ENCODE peak calls at places on chromosome 21, in eight cellular contexts. One of them, this sample, is unnamed.
A peak's percentile ranks its signal among the peaks of the same experiment; 100 is the strongest.

GRCh38 chr21:46153259-46154154 is 1.9 kb downstream of the FTCD start:
- DNase-seq in GM06990: no peak
- DNase-seq in stimulated activated CD4-positive, alpha-beta T cell treated with anti-CD3 and anti-CD28 coated beads, Interleukin-2, amount 100 ng/mL, for 48 hours: no peak
- DNase-seq in T-helper 1 cell: no peak
- DNase-seq in fibroblast of mammary gland: no peak
- DNase-seq in neural crest cell: peak; percentile 75
- DNase-seq in HFF-Myc: no peak
- DNase-seq in Right ventricle myocardium inferior: no peak
- DNase-seq in this sample: peak; percentile 73

GRCh38 chr21:37240978-37241377 is 26.2 kb downstream of the VPS26C start:
- DNase-seq in neural crest cell: no peak
- DNase-seq in stimulated activated CD4-positive, alpha-beta T cell treated with anti-CD3 and anti-CD28 coated beads, Interleukin-2, amount 100 ng/mL, for 48 hours: no peak
- DNase-seq in T-helper 1 cell: no peak
- DNase-seq in HFF-Myc: no peak
- DNase-seq in GM06990: no peak
- DNase-seq in Right ventricle myocardium inferior: no peak
- DNase-seq in fibroblast of mammary gland: no peak
- DNase-seq in this sample: no peak

GRCh38 chr21:42847726-42848125 is 31.6 kb downstream of the WDR4 start:
- DNase-seq in T-helper 1 cell: no peak
- DNase-seq in HFF-Myc: no peak
- DNase-seq in fibroblast of mammary gland: no peak
- DNase-seq in neural crest cell: no peak
- DNase-seq in GM06990: no peak
- DNase-seq in Right ventricle myocardium inferior: peak; percentile 20
- DNase-seq in stimulated activated CD4-positive, alpha-beta T cell treated with anti-CD3 and anti-CD28 coated beads, Interleukin-2, amount 100 ng/mL, for 48 hours: no peak
- DNase-seq in this sample: no peak

GRCh38 chr21:36658926-36659325 is 40.0 kb upstream of the SIM2 start:
- DNase-seq in HFF-Myc: no peak
- DNase-seq in fibroblast of mammary gland: no peak
- DNase-seq in stimulated activated CD4-positive, alpha-beta T cell treated with anti-CD3 and anti-CD28 coated beads, Interleukin-2, amount 100 ng/mL, for 48 hours: no peak
- DNase-seq in T-helper 1 cell: no peak
- DNase-seq in GM06990: no peak
- DNase-seq in neural crest cell: no peak
- DNase-seq in Right ventricle myocardium inferior: no peak
- DNase-seq in this sample: no peak

GRCh38 chr21:16330340-16331319 is 600.8 kb downstream of the USP25 start:
- DNase-seq in stimulated activated CD4-positive, alpha-beta T cell treated with anti-CD3 and anti-CD28 coated beads, Interleukin-2, amount 100 ng/mL, for 48 hours: no peak
- DNase-seq in Right ventricle myocardium inferior: no peak
- DNase-seq in HFF-Myc: peak; percentile 72
- DNase-seq in T-helper 1 cell: peak; percentile 19
- DNase-seq in GM06990: no peak
- DNase-seq in fibroblast of mammary gland: peak; percentile 89
- DNase-seq in neural crest cell: peak; percentile 26
- DNase-seq in this sample: peak; percentile 6

GRCh38 chr21:45380566-45380965 is 24.4 kb upstream of the COL18A1 start:
- DNase-seq in HFF-Myc: no peak
- DNase-seq in Right ventricle myocardium inferior: peak; percentile 45
- DNase-seq in stimulated activated CD4-positive, alpha-beta T cell treated with anti-CD3 and anti-CD28 coated beads, Interleukin-2, amount 100 ng/mL, for 48 hours: no peak
- DNase-seq in GM06990: no peak
- DNase-seq in T-helper 1 cell: no peak
- DNase-seq in fibroblast of mammary gland: no peak
- DNase-seq in neural crest cell: no peak
- DNase-seq in this sample: no peak

GRCh38 chr21:42068256-42068545 is 2.9 kb upstream of the UMODL1 start:
- DNase-seq in stimulated activated CD4-positive, alpha-beta T cell treated with anti-CD3 and anti-CD28 coated beads, Interleukin-2, amount 100 ng/mL, for 48 hours: no peak
- DNase-seq in fibroblast of mammary gland: no peak
- DNase-seq in neural crest cell: no peak
- DNase-seq in GM06990: no peak
- DNase-seq in T-helper 1 cell: no peak
- DNase-seq in HFF-Myc: no peak
- DNase-seq in Right ventricle myocardium inferior: no peak
- DNase-seq in this sample: no peak

GRCh38 chr21:41778974-41779600 is 12.2 kb upstream of the RIPK4 start:
- DNase-seq in HFF-Myc: no peak
- DNase-seq in T-helper 1 cell: no peak
- DNase-seq in GM06990: no peak
- DNase-seq in stimulated activated CD4-positive, alpha-beta T cell treated with anti-CD3 and anti-CD28 coated beads, Interleukin-2, amount 100 ng/mL, for 48 hours: no peak
- DNase-seq in neural crest cell: no peak
- DNase-seq in Right ventricle myocardium inferior: no peak
- DNase-seq in fibroblast of mammary gland: no peak
- DNase-seq in this sample: no peak

GRCh38 chr21:42346866-42347600 is 3.8 kb downstream of the TFF2 start:
- DNase-seq in fibroblast of mammary gland: no peak
- DNase-seq in T-helper 1 cell: no peak
- DNase-seq in stimulated activated CD4-positive, alpha-beta T cell treated with anti-CD3 and anti-CD28 coated beads, Interleukin-2, amount 100 ng/mL, for 48 hours: no peak
- DNase-seq in GM06990: no peak
- DNase-seq in HFF-Myc: no peak
- DNase-seq in neural crest cell: no peak
- DNase-seq in Right ventricle myocardium inferior: no peak
- DNase-seq in this sample: no peak

GRCh38 chr21:45577806-45578801 is 35.9 kb upstream of the SLC19A1 start:
- DNase-seq in neural crest cell: no peak
- DNase-seq in fibroblast of mammary gland: no peak
- DNase-seq in HFF-Myc: no peak
- DNase-seq in stimulated activated CD4-positive, alpha-beta T cell treated with anti-CD3 and anti-CD28 coated beads, Interleukin-2, amount 100 ng/mL, for 48 hours: no peak
- DNase-seq in Right ventricle myocardium inferior: no peak
- DNase-seq in GM06990: no peak
- DNase-seq in T-helper 1 cell: no peak
- DNase-seq in this sample: no peak

GRCh38 chr21:23014021-23014420 is 2015.8 kb downstream of the NCAM2 start:
- DNase-seq in neural crest cell: no peak
- DNase-seq in stimulated activated CD4-positive, alpha-beta T cell treated with anti-CD3 and anti-CD28 coated beads, Interleukin-2, amount 100 ng/mL, for 48 hours: no peak
- DNase-seq in Right ventricle myocardium inferior: no peak
- DNase-seq in HFF-Myc: no peak
- DNase-seq in GM06990: no peak
- DNase-seq in fibroblast of mammary gland: no peak
- DNase-seq in T-helper 1 cell: no peak
- DNase-seq in this sample: no peak